ENCODE peak calls at places on chromosome 11, in six cellular contexts. Y, U, Q, T, L and D are unnamed samples.
A peak's percentile ranks its signal among the peaks of the same experiment; 100 is the strongest.

GRCh38 chr11:10500263-10500601 is 40.8 kb downstream of the RNF141 start:
- DNase-seq in U (no peak), T (no peak), L (no peak), Y (no peak), Q (no peak), D (no peak)

GRCh38 chr11:67432655-67433349 is 4.5 kb downstream of the RPS6KB2 start:
- DNase-seq in L (no peak), Q (no peak), Y (no peak), U (peak; percentile 45), T (no peak), D (no peak)

GRCh38 chr11:104120493-104121200 is 43.3 kb downstream of the PDGFD start:
- DNase-seq in U (no peak), T (no peak), L (no peak), Y (no peak), Q (peak; percentile 21), D (peak; percentile 46)

GRCh38 chr11:113256431-113257227 is 57.8 kb upstream of the TTC12 start:
- DNase-seq in Y (no peak), Q (no peak), T (no peak), L (no peak), U (no peak), D (no peak)

GRCh38 chr11:120499088-120499487 is 12.5 kb upstream of the GRIK4 start:
- DNase-seq in L (no peak), U (no peak), Q (no peak), T (no peak), Y (peak; percentile 36), D (no peak)

GRCh38 chr11:71137376-71137775 is 115.0 kb downstream of the SHANK2 start:
- DNase-seq in Q (no peak), Y (no peak), L (no peak), T (no peak), U (no peak), D (no peak)

GRCh38 chr11:35781342-35782171 is 119.0 kb downstream of the TRIM44 start:
- DNase-seq in Q (no peak), L (no peak), T (no peak), U (no peak), Y (no peak), D (no peak)

GRCh38 chr11:17719028-17719939 is at the start of gene MYOD1:
- DNase-seq in Y (no peak), Q (no peak), L (no peak), U (no peak), T (no peak), D (peak; percentile 43)

GRCh38 chr11:13009921-13010736 is 1.0 kb downstream of the RASSF10 start:
- DNase-seq in Y (no peak), Q (peak; percentile 18), U (no peak), T (no peak), L (no peak), D (peak; percentile 32)

GRCh38 chr11:36500315-36500721 is 9.8 kb downstream of the TRAF6 start:
- DNase-seq in T (no peak), Q (peak; percentile 89), Y (no peak), U (peak; percentile 84), L (no peak), D (peak; percentile 66)

GRCh38 chr11:23123766-23124165 is 263.5 kb upstream of the CCDC179 start:
- DNase-seq in T (no peak), L (no peak), Q (peak; percentile 69), Y (no peak), U (no peak), D (peak; percentile 16)

GRCh38 chr11:13487661-13488030 is 8.2 kb downstream of the PTH start:
- DNase-seq in U (no peak), Q (peak; percentile 16), T (peak; percentile 18), Y (no peak), L (peak; percentile 77), D (peak; percentile 49)

DNA sequence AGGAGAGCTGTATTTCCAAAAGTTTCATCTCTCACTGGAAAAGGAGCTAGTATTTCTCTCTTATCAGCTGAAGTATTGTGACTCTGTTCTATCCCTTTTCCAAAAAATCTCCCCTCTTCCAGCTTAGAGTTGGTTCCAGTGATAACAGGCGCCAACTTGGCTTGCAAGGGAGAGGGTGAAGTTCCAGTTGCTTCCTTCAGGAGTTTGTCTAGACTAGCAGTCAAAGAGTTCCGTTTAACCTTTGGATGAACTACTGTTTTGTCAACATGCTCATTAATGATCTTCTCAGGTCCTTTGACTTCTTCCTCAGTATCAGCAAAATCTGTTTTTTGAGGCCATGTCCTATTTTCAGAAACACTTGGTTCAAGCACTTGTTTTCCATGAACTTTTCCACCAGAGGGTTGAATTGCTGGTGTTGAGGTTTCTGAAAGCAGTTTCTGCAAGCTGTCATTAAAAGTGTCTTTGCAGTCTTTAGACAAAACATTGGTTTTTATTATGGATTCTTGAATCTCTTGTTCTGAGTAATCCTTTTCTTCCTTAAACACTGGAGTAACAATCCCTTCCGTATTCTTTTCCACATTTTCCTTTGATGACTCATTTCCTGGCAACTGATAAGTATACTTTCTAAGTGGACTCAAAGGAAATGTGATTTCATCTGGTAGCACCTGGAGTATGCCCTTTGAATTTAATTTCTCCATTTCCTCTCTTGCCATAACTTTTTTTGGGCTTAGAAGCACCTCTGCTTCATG is 39.7 kb upstream of the CCDC89 start:
- DNase-seq in Y (no peak), Q (peak; percentile 92), U (no peak), T (no peak), L (no peak), D (peak; percentile 78)
- TF ChIP-seq MYC in Y (no peak), Q (no peak), U (no peak), T (no peak), L (no peak), D (no peak)

DNA sequence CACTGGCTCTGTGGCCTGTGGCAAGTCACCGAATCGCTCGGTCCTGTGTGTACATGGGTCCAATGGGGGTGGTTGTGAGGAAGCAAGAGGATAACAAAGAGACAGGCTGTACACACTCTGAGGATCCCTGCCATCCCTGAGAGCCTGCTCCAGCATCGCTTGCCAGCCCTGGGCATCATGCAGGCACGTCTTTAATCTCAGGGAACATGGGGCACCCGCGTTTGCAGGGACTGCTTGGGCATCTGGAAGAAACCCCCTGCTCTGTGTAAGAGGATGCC is 1.3 kb upstream of the C1QTNF5 start:
- DNase-seq in Q (no peak), Y (no peak), L (no peak), U (no peak), T (no peak), D (no peak)
- TF ChIP-seq MYC in Q (no peak), Y (no peak), L (no peak), U (no peak), T (no peak), D (no peak)

DNA sequence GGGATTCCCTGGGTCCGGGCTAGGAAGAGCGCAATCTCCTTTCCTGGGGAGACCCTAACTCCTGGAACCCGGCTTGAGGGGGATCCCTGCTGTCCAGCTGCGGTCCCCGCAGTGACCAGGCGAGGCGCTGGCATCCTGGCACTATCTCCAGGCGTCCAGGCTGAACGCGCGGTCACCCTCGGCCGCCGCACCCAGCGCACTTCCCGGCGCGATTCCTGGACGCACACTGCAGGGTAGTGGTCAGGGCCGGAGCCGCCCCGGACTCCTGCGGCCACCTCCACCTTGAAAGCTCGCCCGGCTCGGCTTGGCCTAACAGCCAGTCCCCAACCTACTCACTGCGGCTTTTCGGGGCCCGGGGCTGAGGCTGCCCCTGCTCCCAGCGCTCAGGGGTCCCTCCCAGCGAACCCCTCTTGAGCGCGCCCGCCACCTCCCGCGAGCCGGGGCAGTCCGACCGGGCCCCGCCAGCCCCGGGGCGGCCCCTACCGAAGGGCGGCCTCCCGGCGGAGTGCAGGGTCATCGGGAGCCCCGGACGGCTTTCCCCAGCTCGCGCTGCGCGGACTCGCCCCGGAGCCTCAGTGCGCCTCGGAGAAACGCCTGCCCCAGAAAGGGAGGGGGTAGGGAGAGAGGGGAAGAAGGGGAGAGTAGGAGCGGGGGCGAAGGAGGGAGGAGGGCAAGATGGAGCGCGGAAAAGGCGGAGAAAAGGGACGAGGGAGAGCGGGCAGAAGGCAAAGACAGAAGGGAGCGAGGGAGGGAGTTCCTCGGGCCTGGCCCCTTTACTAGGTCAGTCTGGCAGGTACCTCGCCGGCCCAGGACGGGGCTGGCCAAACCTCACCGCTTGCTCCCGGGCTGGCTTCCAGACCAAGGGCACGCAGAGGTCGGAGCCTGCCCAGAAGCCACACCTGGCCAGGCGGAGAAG is 1.0 kb downstream of the POU2AF3 start:
- DNase-seq in U (no peak), Y (no peak), T (no peak), L (peak; percentile 46), Q (peak; percentile 11), D (peak; percentile 58)
- TF ChIP-seq MYC in U (no peak), Y (no peak), T (no peak), L (peak; percentile 70), Q (no peak), D (no peak)

GRCh38 chr11:94400839-94401772 is at the start of gene GPR83:
- DNase-seq in Q (peak; percentile 18), T (no peak), L (no peak), Y (no peak), U (no peak), D (peak; percentile 9)

GRCh38 chr11:94398101-94398500 is 3.1 kb downstream of the GPR83 start:
- DNase-seq in T (no peak), Q (no peak), L (peak; percentile 10), U (no peak), Y (no peak), D (no peak)

GRCh38 chr11:94401773-94402265 is 600 bp upstream of the GPR83 start:
- DNase-seq in T (no peak), Q (no peak), L (no peak), Y (no peak), U (no peak), D (no peak)

GRCh38 chr11:94402355-94402754 is 1.1 kb upstream of the GPR83 start:
- DNase-seq in U (no peak), Y (no peak), L (peak; percentile 46), Q (no peak), T (no peak), D (no peak)

DNA sequence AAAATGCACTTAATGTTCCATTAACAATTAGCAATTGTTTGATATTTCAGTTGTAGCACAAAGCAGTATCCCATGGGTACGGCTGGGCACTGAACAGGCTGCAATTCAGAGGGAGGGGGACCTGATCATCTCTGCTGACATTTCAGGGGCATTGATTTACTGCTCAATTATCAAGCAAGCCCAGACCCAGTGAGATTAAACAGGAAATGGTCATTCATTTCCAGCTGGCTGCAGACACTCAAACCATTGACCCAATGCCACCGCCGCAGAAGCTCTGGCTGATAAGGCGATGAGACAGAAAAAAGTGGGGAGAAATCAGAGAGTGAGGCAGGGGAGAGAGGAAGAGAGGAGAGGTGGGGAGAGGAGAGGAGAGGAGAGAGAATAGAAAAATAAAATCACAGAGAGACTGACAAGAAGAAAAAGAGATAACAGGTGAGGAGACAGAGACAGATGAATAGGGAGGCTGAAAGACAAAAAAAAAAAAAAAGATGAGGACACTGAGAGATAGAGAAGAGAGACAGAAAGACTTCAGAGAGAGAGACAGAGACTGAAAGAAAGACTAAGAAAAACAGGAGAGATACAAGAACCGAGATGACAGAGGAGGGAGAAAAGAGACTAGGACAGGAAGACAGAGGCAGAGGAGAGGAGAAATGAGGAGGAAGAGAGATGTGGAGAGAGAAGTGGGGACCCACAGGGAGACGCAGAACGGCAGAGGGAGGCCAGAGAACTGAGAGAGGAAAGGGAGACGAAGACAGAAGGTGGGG is 962 bp downstream of the GPR83 start:
- DNase-seq in Q (peak; percentile 40), Y (no peak), T (no peak), L (no peak), U (no peak), D (no peak)
- TF ChIP-seq MYC in Q (no peak), Y (no peak), T (no peak), L (no peak), U (no peak), D (no peak)